ENCODE peak calls at places on chromosome 2, in five cellular contexts. Y is osteoblast, Q is mammary epithelial cell, R is IMR-90, L is endothelial cell of umbilical vein. J is an unnamed sample. For H3K9me3, the result is how much of the 10 kb centered on the place peaks cover.

GRCh38 chr2:69605332-69605731 is 38.2 kb downstream of the AAK1 start:
- DNase-seq in Y (no peak), Q (no peak), R (no peak), L (no peak), J (no peak)

GRCh38 chr2:113709022-113709421 is 47.4 kb downstream of the SLC35F5 start:
- DNase-seq in Y (no peak), Q (no peak), R (no peak), L (no peak), J (no peak)

GRCh38 chr2:164706522-164706921 is 85.2 kb upstream of the GRB14 start:
- DNase-seq in Y (no peak), Q (peak), R (peak), L (peak), J (no peak)

GRCh38 chr2:219642064-219642444 is 14.6 kb downstream of the SLC4A3 start:
- DNase-seq in Y (peak), Q (no peak), R (no peak), L (no peak), J (no peak)

GRCh38 chr2:222424281-222424728 is at the start of gene SGPP2:
- DNase-seq in Y (peak), Q (no peak), R (no peak), L (no peak), J (peak)

GRCh38 chr2:2906091-2906490 is 471.5 kb downstream of the EIPR1 start:
- DNase-seq in Y (no peak), Q (no peak), R (no peak), L (no peak), J (no peak)

GRCh38 chr2:227627769-227628168 is 10.5 kb downstream of the SCYGR4 start:
- DNase-seq in Y (no peak), Q (no peak), R (no peak), L (no peak), J (no peak)

GRCh38 chr2:20422679-20423271 is 24.1 kb upstream of the RHOB start:
- DNase-seq in Y (no peak), Q (peak), R (peak), L (no peak), J (no peak)

GRCh38 chr2:216222650-216223352 is 113.7 kb downstream of the XRCC5 start:
- DNase-seq in Y (no peak), Q (peak), R (peak), L (peak), J (no peak)

GRCh38 chr2:10285578-10286198 is 17.0 kb upstream of the HPCAL1 start:
- DNase-seq in Y (peak), Q (peak), R (peak), L (peak), J (peak)

GRCh38 chr2:190843874-190844699 is 36.5 kb upstream of the GLS start:
- DNase-seq in Y (peak), Q (peak), R (peak), L (no peak), J (peak)

GRCh38 chr2:182763311-182763912 is 47.4 kb downstream of the DNAJC10 start:
- DNase-seq in Y (no peak), Q (peak), R (peak), L (peak), J (no peak)

GRCh38 chr2:149765636-149766035 is 178.1 kb upstream of the MMADHC start:
- DNase-seq in Y (no peak), Q (no peak), R (no peak), L (no peak), J (no peak)

GRCh38 chr2:96811916-96812315 is 4.2 kb upstream of the CNNM3 start:
- DNase-seq in Y (peak), Q (no peak), R (peak), L (no peak), J (no peak)

GRCh38 chr2:150255528-150255927 is 231.9 kb downstream of the RND3 start:
- DNase-seq in Y (peak), Q (peak), R (peak), L (peak), J (no peak)

GRCh38 chr2:172107690-172108586 is 5.2 kb upstream of the DLX2 start:
- DNase-seq in Y (peak), Q (no peak), R (no peak), L (no peak), J (no peak)

GRCh38 chr2:240714747-240715725 is 23.4 kb downstream of the AQP12A start:
- DNase-seq in Y (no peak), Q (no peak), R (no peak), L (no peak), J (no peak)
- TF ChIP-seq CTCF in Y (no peak), Q (no peak), R (no peak), L (no peak), J (no peak)

DNA sequence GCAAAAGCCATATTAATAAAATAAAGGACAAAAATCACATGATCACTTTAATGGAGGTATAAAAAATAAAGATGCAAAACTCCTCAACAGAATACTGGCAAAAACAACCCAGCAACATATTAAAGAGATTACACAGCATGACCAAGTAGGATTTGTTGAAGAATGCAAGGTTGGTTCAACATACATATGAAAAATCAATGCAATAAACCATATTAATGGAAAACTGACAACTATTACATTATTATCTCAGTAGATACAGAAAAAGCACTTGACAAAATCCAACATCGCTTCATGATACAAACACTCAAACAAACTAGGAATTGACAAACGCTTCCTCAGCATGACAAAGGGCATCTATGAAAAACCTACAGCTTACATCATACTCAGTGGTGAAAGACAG is 76.7 kb downstream of the CRACDL start:
- DNase-seq in Y (no peak), Q (no peak), R (no peak), L (no peak), J (no peak)
- H3K9me3 ChIP-seq in Y (under half), Q (under half), R (under half), L (under half), J (under half)

GRCh38 chr2:5453224-5453623 is 239.0 kb upstream of the SOX11 start:
- DNase-seq in Y (no peak), Q (no peak), R (no peak), L (no peak), J (no peak)
- H2AFZ ChIP-seq in Y (no peak), Q (no peak), R (no peak), L (no peak), J (no peak)

GRCh38 chr2:197134206-197134605 is 176.4 kb downstream of the ANKRD44 start:
- DNase-seq in Y (no peak), Q (no peak), R (peak), L (no peak), J (no peak)
- TF ChIP-seq CTCF in Y (peak), Q (no peak), R (peak), L (no peak), J (no peak)

GRCh38 chr2:61454383-61454782 is 16.5 kb downstream of the USP34 start:
- DNase-seq in Y (no peak), Q (no peak), R (no peak), L (no peak), J (no peak)

GRCh38 chr2:61452392-61452791 is 18.5 kb downstream of the USP34 start:
- DNase-seq in Y (no peak), Q (no peak), R (no peak), L (no peak), J (no peak)

GRCh38 chr2:61448229-61448628 is 22.7 kb downstream of the USP34 start:
- DNase-seq in Y (no peak), Q (no peak), R (no peak), L (no peak), J (no peak)

GRCh38 chr2:61450144-61450543 is 20.7 kb downstream of the USP34 start:
- DNase-seq in Y (no peak), Q (peak), R (no peak), L (no peak), J (no peak)

GRCh38 chr2:61451178-61451577 is 19.7 kb downstream of the USP34 start:
- DNase-seq in Y (no peak), Q (no peak), R (no peak), L (no peak), J (no peak)
- H3K9me3 ChIP-seq in Y (under half), Q (under half), R (under half), L (under half), J (under half)

DNA sequence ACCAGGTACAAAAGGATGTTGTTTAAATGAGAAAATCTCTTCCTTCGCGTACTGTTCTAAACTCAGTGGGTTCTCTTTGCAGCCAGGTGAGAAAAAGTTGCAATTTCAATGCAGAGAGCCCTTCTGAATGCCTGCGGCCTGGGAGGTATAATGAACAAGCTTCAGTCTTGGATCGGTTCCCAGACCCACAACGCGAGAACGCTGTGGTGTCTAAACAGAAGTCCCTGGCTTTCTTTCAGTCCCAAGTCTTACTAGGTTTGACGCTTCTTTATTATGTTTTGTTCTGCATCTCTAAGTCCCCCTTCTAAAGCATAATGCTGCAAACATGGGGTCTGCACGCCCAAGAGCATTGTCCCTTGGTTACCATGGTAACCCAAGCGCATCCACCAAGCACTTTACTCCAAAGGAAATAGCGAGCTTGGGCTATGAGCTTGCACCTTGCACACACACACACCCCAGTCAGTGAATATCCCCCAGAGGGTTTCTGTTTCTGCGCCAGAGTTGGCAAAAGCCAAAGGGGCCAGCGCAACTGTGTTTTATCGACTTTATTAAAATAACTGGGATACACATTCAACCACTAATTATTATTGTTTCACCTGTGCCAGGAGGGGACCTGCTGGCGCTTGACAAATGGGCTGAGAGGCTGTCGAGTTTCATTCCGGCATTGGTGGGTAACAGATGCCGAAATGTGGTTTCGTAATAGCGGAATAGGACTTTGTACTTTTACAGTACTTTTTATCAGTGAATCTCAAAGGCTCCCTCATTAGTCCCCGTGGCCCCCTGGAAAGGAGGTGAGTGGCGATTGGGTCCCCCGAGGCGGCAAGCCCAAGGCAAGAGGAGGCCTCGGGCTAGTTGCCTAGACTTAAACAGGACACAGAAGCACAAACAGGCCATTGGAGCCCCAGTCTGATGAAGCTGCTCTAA is 193.6 kb downstream of the INO80D start:
- DNase-seq in Y (no peak), Q (peak), R (peak), L (no peak), J (no peak)
- H2AFZ ChIP-seq in Y (no peak), Q (peak), R (no peak), L (no peak), J (no peak)